ENCODE peak calls at places on chromosomes 12 and 14, in four cellular contexts. F is dorsolateral prefrontal cortex, E is fibroblast of villous mesenchyme, U is cardiac fibroblast. W is an unnamed sample.

GRCh38 chr12:53967451-53968059 is 5.4 kb upstream of the HOXC11 start:
- DNase-seq in E (no peak), F (no peak), U (no peak), W (no peak)

GRCh38 chr12:74401035-74401434 is 136.6 kb upstream of the ATXN7L3B start:
- DNase-seq in F (no peak), E (no peak), U (no peak), W (no peak)

GRCh38 chr12:117053597-117054201 is 45.5 kb downstream of the TESC start:
- DNase-seq in F (no peak), E (no peak), U (no peak), W (no peak)

GRCh38 chr12:57089259-57090245 is 638 bp downstream of the NAB2 start:
- DNase-seq in F (no peak), U (peak; percentile 85), E (peak; percentile 75), W (peak; percentile 69)

GRCh38 chr14:79510659-79511058 is 700.6 kb downstream of the DIO2 start:
- DNase-seq in U (peak; percentile 44), F (no peak), E (peak; percentile 48), W (peak; percentile 17)

GRCh38 chr14:29735459-29735858 is 192.2 kb downstream of the PRKD1 start:
- DNase-seq in F (no peak), U (no peak), E (no peak), W (no peak)

GRCh38 chr12:5076761-5077160 is 33.1 kb downstream of the KCNA5 start:
- DNase-seq in F (no peak), U (no peak), E (no peak), W (no peak)

GRCh38 chr12:76311796-76312195 is 36.4 kb downstream of the BBS10 start:
- DNase-seq in E (peak; percentile 38), U (peak; percentile 52), F (no peak), W (peak; percentile 24)

GRCh38 chr12:96989916-96990315 is 82.9 kb downstream of the NEDD1 start:
- DNase-seq in F (no peak), U (no peak), E (no peak), W (no peak)

GRCh38 chr12:104133861-104134260 is 4.1 kb downstream of the NFYB start:
- DNase-seq in E (no peak), F (no peak), U (no peak), W (no peak)

GRCh38 chr12:89334770-89335169 is 17.5 kb downstream of the DUSP6 start:
- DNase-seq in E (peak; percentile 80), F (no peak), U (peak; percentile 53), W (peak; percentile 13)

GRCh38 chr12:122355702-122356101 is 66.8 kb downstream of the CLIP1 start:
- DNase-seq in E (no peak), U (no peak), F (no peak), W (no peak)

GRCh38 chr12:27864521-27864920 is 84.5 kb upstream of the MANSC4 start:
- DNase-seq in E (no peak), F (no peak), U (no peak), W (no peak)

GRCh38 chr14:97978336-97978735 is 1181.2 kb downstream of the VRK1 start:
- DNase-seq in F (peak; percentile 88), E (no peak), U (peak; percentile 2), W (peak; percentile 49)

GRCh38 chr12:57235012-57235727 is 5.7 kb downstream of the SHMT2 start:
- DNase-seq in U (peak; percentile 90), E (peak; percentile 94), F (no peak), W (peak; percentile 63)

GRCh38 chr12:130192667-130193345 is 30.5 kb downstream of the FZD10 start:
- DNase-seq in U (no peak), E (no peak), F (no peak), W (no peak)

GRCh38 chr12:65948320-65949008 is 124.2 kb downstream of the HMGA2 start:
- DNase-seq in F (peak; percentile 66), E (peak; percentile 93), U (peak; percentile 98), W (peak; percentile 99)
- H3K4me3 ChIP-seq in F (no peak overlapping the region), E (peak overlapping the region; percentile 32), U (peak overlapping the region; percentile 6), W (peak overlapping the region; percentile 44)

DNA sequence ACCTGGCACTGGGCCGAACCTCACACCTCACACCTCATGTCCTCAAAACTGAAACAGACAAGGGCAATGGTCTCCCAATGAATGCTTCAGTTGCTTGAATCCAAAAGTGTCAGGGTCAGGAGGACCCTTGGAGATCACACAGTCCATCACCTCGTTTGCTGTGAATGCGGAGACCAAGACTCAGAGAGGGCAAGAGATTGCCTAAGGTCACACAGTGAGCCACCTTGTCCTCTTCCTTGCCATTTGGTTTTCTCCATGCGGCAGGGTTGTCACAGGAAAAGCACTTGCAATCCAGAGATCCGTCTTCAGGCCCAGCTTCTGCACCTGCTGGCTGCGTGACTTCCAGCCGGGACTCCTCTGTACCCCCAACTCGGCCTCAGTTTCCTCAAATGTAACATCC is 28.0 kb downstream of the MVK start:
- DNase-seq in E (no peak), F (no peak), U (no peak), W (no peak)
- TF ChIP-seq CTCF in E (no peak), F (no peak), U (no peak), W (no peak)

GRCh38 chr12:11727133-11727664 is 77.7 kb downstream of the ETV6 start:
- DNase-seq in F (peak; percentile 74), U (no peak), E (no peak), W (no peak)
- H3K4me3 ChIP-seq in F (no peak overlapping the region), U (no peak overlapping the region), E (no peak overlapping the region), W (no peak overlapping the region)

DNA sequence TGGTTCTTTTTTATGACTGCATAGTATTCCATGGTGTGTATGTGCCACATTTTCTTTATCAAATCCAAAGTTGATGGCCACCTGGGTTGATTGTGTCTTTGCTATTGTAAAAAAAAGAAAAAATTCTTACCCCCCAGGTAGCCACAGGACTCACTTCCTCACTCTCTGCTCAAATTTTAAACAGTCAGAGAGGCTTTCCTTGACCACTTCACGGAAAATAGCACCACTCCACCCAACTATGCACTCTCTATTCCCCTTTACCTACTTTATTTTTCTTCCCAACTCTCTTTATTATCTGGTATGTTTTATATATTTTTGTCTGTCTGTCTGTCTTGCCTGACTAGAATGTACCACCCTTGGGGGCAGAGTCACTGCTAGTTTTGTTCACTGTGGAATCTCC is 205.3 kb downstream of the BTG1 start:
- DNase-seq in F (no peak), E (no peak), U (no peak), W (no peak)
- TF ChIP-seq CTCF in F (no peak), E (no peak), U (no peak), W (no peak)

DNA sequence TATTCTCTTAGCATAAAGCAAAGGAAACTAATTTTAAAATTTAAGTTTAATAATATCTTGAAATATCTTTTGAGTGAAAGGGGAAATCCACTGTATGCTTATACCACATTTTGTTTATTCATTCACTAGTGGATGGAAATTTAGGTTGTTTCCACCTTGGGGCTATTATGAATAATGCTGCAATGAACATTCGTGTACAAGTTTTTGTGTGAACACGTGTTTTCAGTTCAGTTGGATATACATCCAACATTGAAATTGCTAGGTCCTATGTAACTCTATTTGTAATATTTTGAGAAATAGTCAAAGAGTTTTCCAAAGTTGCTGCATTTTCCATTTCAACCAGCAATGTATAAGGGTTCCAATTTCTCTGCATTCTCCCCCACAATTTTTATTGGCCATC is 83.7 kb upstream of the ETV6 start:
- DNase-seq in E (no peak), U (no peak), F (no peak), W (no peak)
- H3K4me3 ChIP-seq in E (no peak overlapping the region), U (no peak overlapping the region), F (no peak overlapping the region), W (no peak overlapping the region)

GRCh38 chr14:90547250-90547649 is 150.4 kb downstream of the CALM1 start:
- DNase-seq in F (no peak), E (no peak), U (no peak), W (no peak)

GRCh38 chr14:90548455-90548854 is 151.6 kb downstream of the CALM1 start:
- DNase-seq in F (no peak), U (no peak), E (no peak), W (no peak)

GRCh38 chr14:90545966-90546751 is 149.3 kb downstream of the CALM1 start:
- DNase-seq in F (peak; percentile 62), E (no peak), U (peak; percentile 24), W (peak; percentile 29)

GRCh38 chr14:90546767-90547166 is 149.9 kb downstream of the CALM1 start:
- DNase-seq in U (no peak), F (no peak), E (no peak), W (no peak)

DNA sequence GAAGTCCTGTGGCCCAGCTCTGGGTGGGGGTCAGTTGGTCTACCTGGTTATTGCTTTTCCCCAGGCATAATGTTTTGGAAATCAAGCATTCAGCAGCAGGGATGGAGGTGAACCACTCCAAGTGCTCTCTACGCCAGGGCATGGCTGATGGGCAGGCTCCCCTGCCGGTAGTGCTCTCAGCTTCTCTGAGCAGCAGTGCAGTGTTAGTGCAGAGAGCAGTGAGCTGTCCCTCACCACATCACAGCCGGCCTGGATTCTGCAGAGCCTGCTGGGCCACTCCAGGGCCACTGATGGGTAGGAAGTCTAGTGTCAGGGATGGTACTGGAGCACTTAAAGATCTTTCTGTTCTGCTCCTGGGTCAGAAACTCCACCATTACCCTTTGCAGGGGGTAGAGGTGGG is 151.1 kb downstream of the CALM1 start:
- DNase-seq in E (no peak), F (no peak), U (no peak), W (no peak)
- TF ChIP-seq CTCF in E (no peak), F (no peak), U (no peak), W (no peak)

GRCh38 chr12:50927766-50928224 is 24.5 kb upstream of the HIGD1C start:
- DNase-seq in U (no peak), E (no peak), F (no peak), W (no peak)
- H3K4me3 ChIP-seq in U (no peak overlapping the region), E (peak overlapping the region; percentile 94), F (peak overlapping the region; percentile 75), W (peak overlapping the region; percentile 93)

DNA sequence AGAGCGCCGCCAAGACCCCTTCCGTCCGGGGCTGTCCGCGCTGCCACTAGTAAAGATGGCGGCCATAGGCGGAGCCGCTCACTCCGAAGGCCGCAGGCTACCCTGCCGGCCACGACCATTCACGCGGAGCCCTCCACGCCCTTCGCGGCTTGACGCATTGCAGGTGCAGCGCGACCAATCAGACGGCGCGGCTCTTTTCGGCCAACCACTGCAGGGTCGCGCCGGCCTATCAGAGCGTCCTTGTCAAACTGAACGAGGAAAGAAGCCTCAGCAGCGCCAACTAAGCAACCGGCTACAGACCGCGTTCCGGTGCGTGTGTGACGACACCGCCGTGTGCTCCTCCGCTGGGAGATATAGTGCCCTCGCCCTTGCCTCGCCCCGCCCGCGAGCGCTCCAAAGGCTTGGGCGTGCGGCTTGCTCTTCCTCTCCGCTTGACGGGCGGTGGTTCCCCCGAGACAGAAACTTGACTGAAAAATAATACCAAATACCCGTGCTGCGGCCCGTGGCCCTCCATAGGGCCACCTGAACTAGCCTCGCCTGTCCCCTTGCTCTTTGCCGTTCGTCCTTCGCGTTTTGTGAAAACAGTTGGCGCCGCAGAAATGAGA is 13.6 kb upstream of the CALM1 start:
- DNase-seq in F (peak; percentile 100), E (peak; percentile 100), U (peak; percentile 100), W (peak; percentile 100)
- TF ChIP-seq CTCF in F (peak; percentile 48), E (no peak), U (no peak), W (no peak)

DNA sequence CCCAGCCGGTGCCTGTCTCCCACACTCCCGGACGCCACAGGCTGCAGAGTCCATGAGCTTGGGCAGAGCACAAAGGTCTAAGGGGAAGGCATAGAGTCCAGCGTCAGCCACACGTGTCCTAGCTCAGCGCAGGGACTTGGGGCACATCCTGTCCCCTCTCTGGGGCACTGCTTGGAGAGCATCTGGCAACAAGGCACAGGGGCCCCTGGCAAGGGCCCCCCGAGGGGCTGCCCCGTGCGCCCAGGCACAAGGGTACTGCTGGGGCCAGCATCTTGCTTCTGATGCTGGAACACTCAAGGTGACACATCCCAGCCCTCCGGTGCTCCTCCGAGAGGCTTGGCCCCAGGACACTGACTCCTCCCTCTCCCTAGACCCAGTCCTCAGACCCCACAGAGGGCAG is 58.4 kb downstream of the BCL11B start:
- DNase-seq in E (no peak), U (no peak), F (no peak), W (no peak)
- H3K4me3 ChIP-seq in E (no peak overlapping the region), U (no peak overlapping the region), F (no peak overlapping the region), W (no peak overlapping the region)

GRCh38 chr14:101553931-101554330 is 7.4 kb upstream of the DIO3 start:
- DNase-seq in E (no peak), F (no peak), U (no peak), W (no peak)
- TF ChIP-seq CTCF in E (no peak), F (no peak), U (no peak), W (no peak)